ENCODE peak calls at places on chromosomes 6 and 20, in eight cellular contexts. O is progenitor cell of endocrine pancreas, Z is GM10248, U is AG10803, P is HT1080, B is ELF-1, Y is EL, W is skeletal muscle cell. A is an unnamed sample.

GRCh38 chr6:105095139-105095538 is 84.7 kb downstream of the POPDC3 start:
- DNase-seq in B (no peak), O (no peak), P (no peak), W (no peak), Y (no peak), U (no peak), Z (no peak), A (no peak)

GRCh38 chr20:58405504-58406291 is 16.7 kb downstream of the VAPB start:
- DNase-seq in B (no peak), U (no peak), W (no peak), P (no peak), Z (no peak), Y (no peak), O (no peak), A (no peak)

GRCh38 chr6:75143186-75143585 is 62.7 kb downstream of the COL12A1 start:
- DNase-seq in O (no peak), Y (peak), B (no peak), P (no peak), U (peak), Z (no peak), W (peak), A (no peak)

GRCh38 chr6:1463275-1463674 is 73.9 kb downstream of the FOXF2 start:
- DNase-seq in W (no peak), B (peak), O (no peak), P (no peak), Z (no peak), Y (no peak), U (no peak), A (no peak)

GRCh38 chr6:80233262-80233661 is 126.8 kb downstream of the BCKDHB start:
- DNase-seq in O (no peak), Y (no peak), P (no peak), Z (no peak), U (no peak), W (no peak), B (no peak), A (no peak)

GRCh38 chr6:129140571-129140970 is 257.6 kb downstream of the LAMA2 start:
- DNase-seq in W (no peak), Y (no peak), B (no peak), Z (no peak), O (no peak), P (no peak), U (peak), A (no peak)

GRCh38 chr20:23918101-23918862 is 38.7 kb upstream of the CST5 start:
- DNase-seq in B (no peak), P (no peak), U (no peak), Z (no peak), W (no peak), O (no peak), Y (no peak), A (peak)

GRCh38 chr6:116986819-116987218 is 109.8 kb downstream of the RFX6 start:
- DNase-seq in Y (no peak), Z (no peak), O (no peak), B (no peak), W (no peak), U (no peak), P (no peak), A (no peak)

GRCh38 chr6:12260458-12261041 is 29.6 kb upstream of the EDN1 start:
- DNase-seq in U (no peak), P (no peak), W (no peak), Z (no peak), B (no peak), O (no peak), Y (no peak), A (no peak)

GRCh38 chr20:44485078-44485829 is 9.6 kb downstream of the TTPAL start:
- DNase-seq in U (no peak), O (no peak), B (no peak), Y (no peak), P (no peak), Z (no peak), W (no peak), A (no peak)

GRCh38 chr20:60266184-60266823 is 308.1 kb downstream of the CDH26 start:
- DNase-seq in O (no peak), Y (no peak), W (no peak), Z (no peak), P (no peak), U (no peak), B (no peak), A (no peak)

GRCh38 chr6:96721227-96721626 is 116.0 kb downstream of the GPR63 start:
- DNase-seq in Z (no peak), P (peak), U (no peak), W (no peak), O (no peak), B (no peak), Y (no peak), A (no peak)

GRCh38 chr20:45061244-45061643 is 39.7 kb downstream of the KCNS1 start:
- DNase-seq in O (no peak), W (peak), Y (peak), B (no peak), P (peak), Z (no peak), U (peak), A (no peak)

GRCh38 chr6:136474241-136474640 is 76.0 kb downstream of the MAP7 start:
- DNase-seq in W (no peak), Y (no peak), P (no peak), B (no peak), O (no peak), Z (no peak), U (no peak), A (no peak)

GRCh38 chr6:128570439-128571063 is 50.2 kb upstream of the PTPRK start:
- DNase-seq in Z (no peak), B (peak), O (no peak), P (peak), W (no peak), U (no peak), Y (peak), A (no peak)

GRCh38 chr6:150261997-150262396 is 106.8 kb upstream of the IYD start:
- DNase-seq in P (no peak), Z (no peak), U (no peak), W (no peak), B (no peak), Y (no peak), O (no peak), A (no peak)

GRCh38 chr6:11500008-11500407 is 37.5 kb upstream of the TMEM170B start:
- DNase-seq in Y (peak), P (peak), U (peak), Z (no peak), O (no peak), B (no peak), W (peak), A (no peak)

GRCh38 chr20:49775229-49775693 is 37.4 kb upstream of the SLC9A8 start:
- DNase-seq in Z (no peak), B (peak), Y (peak), P (peak), O (no peak), U (peak), W (peak), A (no peak)